ENCODE peak calls at places on chromosomes 13 and 19, in six cellular contexts. F is neural crest cell, D is nephron progenitor cell, A is Peyer's patch, B is ovary, N is cardiac fibroblast. Q is an unnamed sample.

GRCh38 chr19:43623889-43624670 is 4.7 kb upstream of the ZNF428 start:
- DNase-seq in F (no peak), D (peak; percentile 22), A (no peak), B (no peak), N (no peak), Q (no peak)

GRCh38 chr19:28652790-28653189 is 560.2 kb downstream of the UQCRFS1 start:
- DNase-seq in F (no peak), D (no peak), A (no peak), B (no peak), N (no peak), Q (no peak)

GRCh38 chr19:6531163-6531955 is 533 bp downstream of the TNFSF9 start:
- DNase-seq in F (no peak), D (no peak), A (no peak), B (no peak), N (no peak), Q (no peak)

GRCh38 chr19:35066691-35067563 is 25.4 kb downstream of the HPN start:
- DNase-seq in F (peak; percentile 94), D (peak; percentile 91), A (peak; percentile 94), B (peak; percentile 88), N (peak; percentile 89), Q (peak; percentile 99)

GRCh38 chr19:35518313-35518712 is 4.9 kb upstream of the DMKN start:
- DNase-seq in F (no peak), D (no peak), A (no peak), B (no peak), N (peak; percentile 97), Q (no peak)

GRCh38 chr19:5693195-5694166 is 3.4 kb downstream of the RPL36 start:
- DNase-seq in F (no peak), D (no peak), A (no peak), B (no peak), N (no peak), Q (no peak)

GRCh38 chr13:75694742-75695141 is 58.6 kb downstream of the LMO7 start:
- DNase-seq in F (no peak), D (no peak), A (no peak), B (no peak), N (no peak), Q (no peak)

GRCh38 chr19:30046522-30046921 is 104.5 kb downstream of the URI1 start:
- DNase-seq in F (no peak), D (no peak), A (no peak), B (no peak), N (no peak), Q (no peak)

GRCh38 chr19:42290523-42291436 is 11.2 kb upstream of the PRR19 start:
- DNase-seq in F (peak; percentile 51), D (peak; percentile 64), A (peak; percentile 71), B (no peak), N (no peak), Q (no peak)

GRCh38 chr19:50231821-50232220 is 28.4 kb downstream of the MYH14 start:
- DNase-seq in F (no peak), D (no peak), A (no peak), B (no peak), N (no peak), Q (no peak)

GRCh38 chr13:32645854-32646253 is 59.6 kb downstream of the PDS5B start:
- DNase-seq in F (no peak), D (no peak), A (no peak), B (no peak), N (no peak), Q (no peak)

GRCh38 chr13:75222031-75222430 is 259.9 kb downstream of the TBC1D4 start:
- DNase-seq in F (no peak), D (no peak), A (no peak), B (no peak), N (peak; percentile 76), Q (no peak)

GRCh38 chr19:6064016-6064702 is 46.1 kb downstream of the RFX2 start:
- DNase-seq in F (no peak), D (no peak), A (peak; percentile 12), B (no peak), N (no peak), Q (peak; percentile 22)

GRCh38 chr13:108959254-108959653 is 329.8 kb downstream of the MYO16 start:
- DNase-seq in F (no peak), D (no peak), A (no peak), B (no peak), N (peak; percentile 66), Q (no peak)

GRCh38 chr13:113730145-113730750 is 28.8 kb upstream of the TMEM255B start:
- DNase-seq in F (no peak), D (no peak), A (no peak), B (no peak), N (no peak), Q (no peak)

GRCh38 chr19:45954132-45954531 is 19.5 kb downstream of the NOVA2 start:
- DNase-seq in F (peak; percentile 76), D (peak; percentile 26), A (no peak), B (no peak), N (no peak), Q (no peak)

GRCh38 chr13:20633802-20634201 is 66.8 kb downstream of the IFT88 start:
- DNase-seq in F (no peak), D (no peak), A (no peak), B (no peak), N (no peak), Q (no peak)

GRCh38 chr13:109989155-109989554 is 202.8 kb upstream of the IRS2 start:
- DNase-seq in F (no peak), D (no peak), A (no peak), B (no peak), N (no peak), Q (no peak)

GRCh38 chr13:73416093-73416492 is 357.3 kb downstream of the KLF5 start:
- DNase-seq in F (no peak), D (no peak), A (no peak), B (no peak), N (no peak), Q (no peak)

GRCh38 chr13:98507060-98507797 is 69.7 kb downstream of the STK24 start:
- DNase-seq in F (no peak), D (no peak), A (peak; percentile 19), B (peak; percentile 72), N (peak; percentile 79), Q (no peak)

GRCh38 chr19:48496959-48497727 is 14.5 kb downstream of the LMTK3 start:
- DNase-seq in F (no peak), D (no peak), A (no peak), B (no peak), N (no peak), Q (no peak)

GRCh38 chr13:22938576-22938975 is 242.2 kb upstream of the SGCG start:
- DNase-seq in F (no peak), D (no peak), A (no peak), B (no peak), N (no peak), Q (no peak)

GRCh38 chr19:44799627-44800257 is 9.2 kb upstream of the BCAM start:
- DNase-seq in F (no peak), D (no peak), A (no peak), B (no peak), N (no peak), Q (no peak)

GRCh38 chr13:45490068-45490467 is 25.3 kb downstream of the COG3 start:
- DNase-seq in F (no peak), D (no peak), A (no peak), B (no peak), N (no peak), Q (no peak)

GRCh38 chr19:19105365-19106060 is 32.8 kb downstream of the TMEM161A start:
- DNase-seq in F (peak; percentile 74), D (peak; percentile 86), A (peak; percentile 43), B (peak; percentile 89), N (peak; percentile 76), Q (peak; percentile 46)

DNA sequence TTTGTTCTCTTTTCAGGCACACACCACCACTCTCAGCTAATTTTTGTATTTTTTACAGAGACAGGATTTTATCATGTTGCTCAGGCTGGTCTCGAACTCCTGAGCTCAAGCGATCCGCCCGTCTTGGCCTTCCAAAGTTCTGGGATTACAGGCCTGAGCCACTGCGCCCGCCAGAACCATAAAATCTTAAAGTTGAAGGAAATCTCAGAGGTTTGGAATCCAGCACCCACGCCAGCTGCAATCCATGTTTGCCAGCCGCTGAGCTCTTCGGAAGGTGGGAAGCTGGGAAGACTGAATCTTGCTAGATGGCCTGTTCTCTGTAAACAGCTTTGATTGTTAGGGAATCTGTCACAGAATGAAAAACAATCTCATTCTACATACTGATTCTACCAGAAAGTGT is 38.5 kb downstream of the SPATA13 start:
- DNase-seq in F (no peak), D (no peak), A (no peak), B (no peak), N (no peak), Q (no peak)
- TF ChIP-seq CTCF in F (no peak), D (no peak), A (no peak), B (no peak), N (no peak), Q (no peak)

GRCh38 chr19:33340991-33341390 is 32.5 kb upstream of the CEBPG start:
- DNase-seq in F (no peak), D (no peak), A (no peak), B (no peak), N (no peak), Q (no peak)
- TF ChIP-seq CTCF in F (no peak), D (no peak), A (no peak), B (no peak), N (no peak), Q (no peak)

DNA sequence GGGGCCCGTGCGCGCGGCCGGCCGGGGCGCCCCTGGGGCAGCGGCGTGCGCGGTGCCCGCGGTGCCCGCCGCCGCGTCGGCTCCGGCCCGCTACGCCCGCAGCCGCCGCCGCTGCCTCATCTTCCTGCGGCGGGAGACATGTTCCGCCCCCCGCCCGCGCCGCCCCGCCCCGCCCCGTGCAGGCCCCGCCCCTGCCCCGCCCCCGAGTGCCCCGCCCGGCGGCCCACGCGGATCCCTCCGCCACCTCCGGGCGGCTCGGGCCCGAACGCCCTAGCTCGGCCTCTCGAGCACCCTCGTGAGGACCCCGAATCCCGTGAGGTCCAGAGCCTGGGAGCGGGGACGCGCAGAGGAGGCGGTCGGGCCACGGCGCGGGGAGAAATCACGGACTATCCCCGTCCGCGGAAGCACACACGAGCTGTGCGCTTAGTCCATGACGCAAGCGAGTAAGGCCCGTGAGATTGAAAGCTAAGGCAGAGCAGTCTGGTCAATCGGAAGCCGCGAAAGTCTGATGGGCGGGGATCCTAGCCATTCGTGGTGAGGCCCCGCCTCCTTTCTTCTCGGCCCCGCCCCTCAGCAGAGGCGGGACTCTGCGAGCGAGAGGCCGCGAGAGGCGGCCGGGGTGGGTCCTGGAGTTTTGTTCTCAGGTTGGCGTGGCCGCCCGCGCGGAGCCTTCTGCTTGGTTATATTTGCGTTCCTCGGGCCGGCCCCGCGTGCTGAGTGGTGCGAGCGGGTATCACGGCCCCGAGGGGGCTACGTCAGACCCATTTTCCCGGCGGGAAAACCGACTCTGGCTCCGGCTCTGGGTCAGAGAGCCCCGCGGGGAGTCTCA is at the start of gene TCF3:
- DNase-seq in F (peak; percentile 96), D (peak; percentile 98), A (peak; percentile 99), B (peak; percentile 98), N (peak; percentile 100), Q (peak; percentile 87)
- TF ChIP-seq CTCF in F (no peak), D (no peak), A (peak; percentile 19), B (peak; percentile 57), N (no peak), Q (no peak)

DNA sequence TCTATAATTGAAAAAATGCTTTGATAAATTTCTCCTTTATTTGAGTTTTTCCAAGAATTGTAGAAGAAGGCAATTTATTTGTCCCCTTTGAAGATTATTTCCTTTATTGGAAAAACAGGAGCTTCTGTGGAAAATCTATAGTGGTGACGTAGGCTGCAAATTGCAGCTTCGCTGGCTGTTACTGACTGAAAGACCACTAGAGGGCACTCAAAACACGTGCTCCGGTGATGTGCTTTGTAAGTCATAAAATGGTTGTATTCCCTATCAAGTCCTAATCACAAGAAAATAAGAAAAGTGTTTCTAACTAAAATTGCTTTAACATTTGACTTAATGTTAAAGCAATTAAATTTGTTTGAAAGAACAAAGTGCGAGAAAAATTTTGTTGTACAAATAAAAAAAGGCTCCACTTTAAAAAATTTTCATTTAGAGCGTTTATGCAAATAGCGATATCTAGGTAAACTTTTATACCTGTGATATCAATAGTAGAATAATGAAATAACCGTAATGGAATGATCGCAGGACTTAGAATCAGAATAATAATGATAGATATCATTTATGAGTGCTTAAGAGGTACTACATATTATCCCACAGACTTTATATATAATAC is 638.2 kb upstream of the SPRY2 start:
- DNase-seq in F (peak; percentile 26), D (peak; percentile 39), A (no peak), B (no peak), N (peak; percentile 85), Q (no peak)
- TF ChIP-seq CTCF in F (peak; percentile 90), D (peak; percentile 88), A (no peak), B (no peak), N (peak; percentile 75), Q (no peak)

Q was measured in omental fat pad.